ENCODE peak calls at places on chromosome 21, in nine cellular contexts. Q, T, M, P, N, B, C, K and Z are unnamed samples.

GRCh38 chr21:20902511-20902910 is 95.7 kb upstream of the NCAM2 start:
- DNase-seq in Q (no peak), T (no peak), M (no peak), P (no peak), N (no peak), B (no peak), C (no peak), K (no peak), Z (no peak)

GRCh38 chr21:42207426-42207825 is 11.5 kb upstream of the ABCG1 start:
- DNase-seq in Q (no peak), T (no peak), M (no peak), P (no peak), N (no peak), B (no peak), C (no peak), K (peak; percentile 69), Z (no peak)

GRCh38 chr21:20388400-20388799 is 609.8 kb upstream of the NCAM2 start:
- DNase-seq in Q (no peak), T (no peak), M (no peak), P (no peak), N (no peak), B (no peak), C (no peak), K (no peak), Z (no peak)

GRCh38 chr21:43703068-43703880 is 15.7 kb upstream of the PDXK start:
- DNase-seq in Q (peak; percentile 24), T (no peak), M (no peak), P (peak; percentile 38), N (peak; percentile 64), B (no peak), C (no peak), K (peak; percentile 76), Z (peak; percentile 47)

GRCh38 chr21:42038826-42039425 is 28.8 kb upstream of the ZBTB21 start:
- DNase-seq in Q (no peak), T (no peak), M (no peak), P (peak; percentile 65), N (no peak), B (no peak), C (peak; percentile 12), K (no peak), Z (no peak)

GRCh38 chr21:39004776-39005605 is 178.3 kb downstream of the PSMG1 start:
- DNase-seq in Q (peak; percentile 24), T (no peak), M (peak; percentile 52), P (peak; percentile 75), N (peak; percentile 67), B (no peak), C (no peak), K (no peak), Z (peak; percentile 42)

GRCh38 chr21:14916676-14917141 is 148.1 kb downstream of the NRIP1 start:
- DNase-seq in Q (no peak), T (no peak), M (no peak), P (peak; percentile 8), N (no peak), B (no peak), C (no peak), K (peak; percentile 49), Z (no peak)

GRCh38 chr21:38619865-38620513 is 121.7 kb upstream of the ERG start:
- DNase-seq in Q (no peak), T (no peak), M (peak; percentile 78), P (no peak), N (peak; percentile 70), B (peak; percentile 43), C (no peak), K (no peak), Z (no peak)

GRCh38 chr21:30880914-30881313 is 466 bp downstream of the KRTAP11-1 start:
- DNase-seq in Q (no peak), T (no peak), M (no peak), P (no peak), N (no peak), B (no peak), C (no peak), K (no peak), Z (no peak)

GRCh38 chr21:25350056-25350455 is 257.2 kb downstream of the MRPL39 start:
- DNase-seq in Q (no peak), T (no peak), M (no peak), P (no peak), N (no peak), B (no peak), C (no peak), K (no peak), Z (no peak)

GRCh38 chr21:42657676-42658319 is 4.4 kb downstream of the PDE9A start:
- DNase-seq in Q (no peak), T (no peak), M (no peak), P (no peak), N (peak; percentile 34), B (no peak), C (no peak), K (no peak), Z (no peak)

GRCh38 chr21:45080639-45081414 is 6.4 kb downstream of the ADARB1 start:
- DNase-seq in Q (no peak), T (peak; percentile 23), M (peak; percentile 62), P (peak; percentile 87), N (no peak), B (no peak), C (no peak), K (no peak), Z (no peak)

GRCh38 chr21:41668051-41668541 is 98.8 kb downstream of the RIPK4 start:
- DNase-seq in Q (no peak), T (no peak), M (no peak), P (no peak), N (no peak), B (no peak), C (no peak), K (no peak), Z (no peak)

GRCh38 chr21:27423906-27424595 is 457.2 kb upstream of the ADAMTS5 start:
- DNase-seq in Q (no peak), T (no peak), M (no peak), P (peak; percentile 37), N (no peak), B (no peak), C (no peak), K (peak; percentile 49), Z (no peak)

GRCh38 chr21:27422435-27422834 is 455.5 kb upstream of the ADAMTS5 start:
- DNase-seq in Q (no peak), T (no peak), M (no peak), P (peak; percentile 45), N (no peak), B (no peak), C (no peak), K (no peak), Z (no peak)

GRCh38 chr21:27421654-27422053 is 454.8 kb upstream of the ADAMTS5 start:
- DNase-seq in Q (no peak), T (no peak), M (no peak), P (no peak), N (no peak), B (no peak), C (no peak), K (no peak), Z (no peak)

GRCh38 chr21:27424601-27425000 is 457.7 kb upstream of the ADAMTS5 start:
- DNase-seq in Q (no peak), T (no peak), M (no peak), P (peak; percentile 45), N (no peak), B (no peak), C (no peak), K (no peak), Z (no peak)

DNA sequence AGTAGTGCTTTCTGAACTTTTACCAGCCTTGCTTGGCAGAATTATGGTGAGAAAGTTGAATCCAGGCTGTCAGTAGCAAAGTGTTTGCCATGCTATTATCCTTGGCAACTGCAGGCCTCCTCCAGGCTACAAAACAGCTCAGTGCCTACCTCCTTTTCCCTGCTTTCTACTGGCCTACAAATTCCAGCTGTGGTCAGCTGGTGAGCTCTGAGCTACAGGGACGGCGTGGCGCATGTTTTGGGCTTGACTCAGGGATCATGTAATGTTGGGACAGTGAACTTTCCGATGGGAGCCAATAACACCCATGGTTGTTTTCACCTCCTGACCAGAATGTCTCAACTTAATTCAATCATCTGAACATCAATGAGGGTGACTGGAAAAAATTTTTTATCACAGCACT is 456.2 kb upstream of the ADAMTS5 start:
- DNase-seq in Q (no peak), T (no peak), M (peak; percentile 50), P (peak; percentile 91), N (peak; percentile 69), B (no peak), C (no peak), K (no peak), Z (no peak)
- H3K27ac ChIP-seq in Q (no peak overlapping the region), T (no peak overlapping the region), M (peak overlapping the region; percentile 61), P (peak overlapping the region; percentile 68), N (no peak overlapping the region), B (no peak overlapping the region), C (no peak overlapping the region), K (no peak overlapping the region), Z (no peak overlapping the region)

DNA sequence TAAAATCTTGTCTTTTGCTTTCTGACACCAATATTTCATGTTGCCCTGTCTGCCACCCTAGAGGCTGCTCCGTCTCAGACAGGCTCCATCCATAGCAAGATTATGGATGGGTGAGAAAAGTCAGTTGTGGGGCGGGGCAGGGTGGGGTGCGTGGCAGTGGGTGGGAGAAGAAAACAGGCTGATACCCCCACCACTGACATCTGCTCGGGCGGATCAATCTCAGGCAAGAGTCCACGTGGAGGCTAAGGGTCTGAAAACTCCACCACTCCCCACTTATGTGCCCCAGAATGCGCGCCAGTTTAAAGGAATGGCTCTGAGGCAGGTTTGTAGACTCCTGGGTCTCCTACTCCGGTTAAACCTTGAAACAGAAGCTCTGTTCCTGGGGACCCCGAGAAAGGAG is 101.5 kb downstream of the HLCS start:
- DNase-seq in Q (no peak), T (no peak), M (no peak), P (no peak), N (no peak), B (no peak), C (no peak), K (no peak), Z (no peak)
- H3K27ac ChIP-seq in Q (no peak overlapping the region), T (no peak overlapping the region), M (no peak overlapping the region), P (peak overlapping the region; percentile 58), N (no peak overlapping the region), B (no peak overlapping the region), C (no peak overlapping the region), K (no peak overlapping the region), Z (no peak overlapping the region)

DNA sequence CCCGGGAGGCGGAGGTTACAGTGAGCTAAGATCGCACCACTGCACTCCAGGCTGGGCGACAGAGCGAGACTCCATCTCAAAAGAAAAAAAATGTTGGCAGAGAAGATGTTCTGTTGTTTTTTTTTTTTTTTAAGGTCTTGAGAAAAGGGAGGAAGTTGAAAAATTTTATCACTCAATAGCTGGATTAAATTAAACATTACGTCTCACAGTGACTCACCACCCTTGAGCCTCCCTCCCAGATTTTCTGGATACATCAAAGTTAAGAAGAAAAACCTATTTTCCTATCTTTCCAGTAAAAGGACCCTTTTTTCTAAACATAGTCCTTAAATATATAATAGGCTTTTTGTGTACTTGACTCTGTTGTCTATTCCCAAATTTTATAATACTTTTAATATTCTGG is 35.5 kb downstream of the IFNAR1 start:
- DNase-seq in Q (no peak), T (no peak), M (no peak), P (no peak), N (no peak), B (no peak), C (no peak), K (no peak), Z (no peak)
- H3K27ac ChIP-seq in Q (no peak overlapping the region), T (peak overlapping the region; percentile 39), M (peak overlapping the region; percentile 58), P (no peak overlapping the region), N (peak overlapping the region; percentile 0), B (no peak overlapping the region), C (peak overlapping the region; percentile 33), K (no peak overlapping the region), Z (no peak overlapping the region)

GRCh38 chr21:18772404-18772803 is 368.8 kb upstream of the TMPRSS15 start:
- DNase-seq in Q (no peak), T (peak; percentile 44), M (no peak), P (no peak), N (no peak), B (no peak), C (no peak), K (no peak), Z (no peak)
- H3K27ac ChIP-seq in Q (no peak overlapping the region), T (no peak overlapping the region), M (no peak overlapping the region), P (no peak overlapping the region), N (no peak overlapping the region), B (no peak overlapping the region), C (no peak overlapping the region), K (no peak overlapping the region), Z (no peak overlapping the region)